ENCODE peak calls at places on chromosome 14, in seven cellular contexts. One of them, this sample, is unnamed.

GRCh38 chr14:35532783-35533356 is 1.1 kb upstream of the INSM2 start:
- DNase-seq in ovary: no peak
- DNase-seq in tibial artery: no peak
- DNase-seq in CD4-positive, alpha-beta T cell: no peak
- DNase-seq in PC-3: no peak
- DNase-seq in left ventricle myocardium inferior: no peak
- DNase-seq in GM12878: no peak
- DNase-seq in this sample: no peak

GRCh38 chr14:22536853-22537338 is 52.1 kb downstream of the DAD1 start:
- DNase-seq in ovary: peak; percentile 67
- DNase-seq in tibial artery: peak; percentile 87
- DNase-seq in CD4-positive, alpha-beta T cell: no peak
- DNase-seq in PC-3: peak; percentile 98
- DNase-seq in left ventricle myocardium inferior: no peak
- DNase-seq in GM12878: peak; percentile 94
- DNase-seq in this sample: peak; percentile 52

GRCh38 chr14:38350102-38350501 is 94.2 kb upstream of the CLEC14A start:
- DNase-seq in ovary: no peak
- DNase-seq in tibial artery: no peak
- DNase-seq in CD4-positive, alpha-beta T cell: no peak
- DNase-seq in PC-3: no peak
- DNase-seq in left ventricle myocardium inferior: no peak
- DNase-seq in GM12878: no peak
- DNase-seq in this sample: no peak

GRCh38 chr14:101181717-101182313 is 278.3 kb upstream of the RTL1 start:
- DNase-seq in ovary: peak; percentile 11
- DNase-seq in tibial artery: no peak
- DNase-seq in CD4-positive, alpha-beta T cell: no peak
- DNase-seq in PC-3: no peak
- DNase-seq in left ventricle myocardium inferior: no peak
- DNase-seq in GM12878: no peak
- DNase-seq in this sample: no peak

GRCh38 chr14:89284368-89285058 is 132.5 kb downstream of the FOXN3 start:
- DNase-seq in ovary: no peak
- DNase-seq in tibial artery: no peak
- DNase-seq in CD4-positive, alpha-beta T cell: no peak
- DNase-seq in PC-3: no peak
- DNase-seq in left ventricle myocardium inferior: no peak
- DNase-seq in GM12878: no peak
- DNase-seq in this sample: no peak

GRCh38 chr14:24078146-24078545 is 6.8 kb downstream of the CPNE6 start:
- DNase-seq in ovary: no peak
- DNase-seq in tibial artery: no peak
- DNase-seq in CD4-positive, alpha-beta T cell: no peak
- DNase-seq in PC-3: no peak
- DNase-seq in left ventricle myocardium inferior: no peak
- DNase-seq in GM12878: no peak
- DNase-seq in this sample: no peak

GRCh38 chr14:49999216-49999761 is 106.4 kb downstream of the ARF6 start:
- DNase-seq in ovary: peak; percentile 47
- DNase-seq in tibial artery: peak; percentile 93
- DNase-seq in CD4-positive, alpha-beta T cell: peak; percentile 41
- DNase-seq in PC-3: peak; percentile 92
- DNase-seq in left ventricle myocardium inferior: peak; percentile 82
- DNase-seq in GM12878: no peak
- DNase-seq in this sample: peak; percentile 44

GRCh38 chr14:24690492-24690891 is 56.5 kb upstream of the GZMB start:
- DNase-seq in ovary: no peak
- DNase-seq in tibial artery: no peak
- DNase-seq in CD4-positive, alpha-beta T cell: no peak
- DNase-seq in PC-3: no peak
- DNase-seq in left ventricle myocardium inferior: no peak
- DNase-seq in GM12878: no peak
- DNase-seq in this sample: no peak

GRCh38 chr14:51248041-51248987 is 8.3 kb downstream of the TMX1 start:
- DNase-seq in ovary: no peak
- DNase-seq in tibial artery: no peak
- DNase-seq in CD4-positive, alpha-beta T cell: no peak
- DNase-seq in PC-3: no peak
- DNase-seq in left ventricle myocardium inferior: no peak
- DNase-seq in GM12878: peak; percentile 40
- DNase-seq in this sample: no peak

DNA sequence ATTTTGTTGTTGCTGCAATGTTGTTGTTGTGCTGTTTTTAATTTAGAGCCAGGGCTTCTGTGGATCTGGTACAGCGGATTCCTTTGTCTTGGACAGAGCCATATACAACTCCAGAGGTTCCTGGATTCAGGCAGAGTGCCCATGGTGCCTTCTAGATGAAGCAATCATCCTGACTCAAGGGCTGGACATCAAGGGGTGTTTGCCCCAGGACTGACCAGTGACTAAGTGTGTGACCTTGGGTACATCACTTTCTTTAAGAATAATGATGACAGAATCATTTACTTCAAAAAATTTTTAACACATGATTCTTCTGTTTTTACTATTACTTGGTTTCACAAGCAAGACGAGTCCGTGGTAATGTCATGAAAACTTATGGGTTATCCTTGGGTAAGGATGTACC is 397.3 kb downstream of the ZFP36L1 start:
- DNase-seq in ovary: peak; percentile 77
- DNase-seq in tibial artery: peak; percentile 61
- DNase-seq in CD4-positive, alpha-beta T cell: no peak
- DNase-seq in PC-3: no peak
- DNase-seq in left ventricle myocardium inferior: no peak
- DNase-seq in GM12878: no peak
- DNase-seq in this sample: no peak
- TF ChIP-seq CTCF in ovary: no peak
- TF ChIP-seq CTCF in tibial artery: no peak
- TF ChIP-seq CTCF in CD4-positive, alpha-beta T cell: no peak
- TF ChIP-seq CTCF in PC-3: no peak
- TF ChIP-seq CTCF in left ventricle myocardium inferior: no peak
- TF ChIP-seq CTCF in GM12878: no peak
- TF ChIP-seq CTCF in this sample: no peak

GRCh38 chr14:103910984-103911383 is 17.3 kb upstream of the TDRD9 start:
- DNase-seq in ovary: no peak
- DNase-seq in tibial artery: no peak
- DNase-seq in CD4-positive, alpha-beta T cell: no peak
- DNase-seq in PC-3: no peak
- DNase-seq in left ventricle myocardium inferior: no peak
- DNase-seq in GM12878: no peak
- DNase-seq in this sample: no peak

GRCh38 chr14:103910262-103910935 is 17.9 kb upstream of the TDRD9 start:
- DNase-seq in ovary: peak; percentile 81
- DNase-seq in tibial artery: peak; percentile 55
- DNase-seq in CD4-positive, alpha-beta T cell: peak; percentile 59
- DNase-seq in PC-3: peak; percentile 96
- DNase-seq in left ventricle myocardium inferior: peak; percentile 78
- DNase-seq in GM12878: peak; percentile 9
- DNase-seq in this sample: peak; percentile 93

GRCh38 chr14:103905861-103906456 is 22.3 kb upstream of the TDRD9 start:
- DNase-seq in ovary: no peak
- DNase-seq in tibial artery: no peak
- DNase-seq in CD4-positive, alpha-beta T cell: peak; percentile 14
- DNase-seq in PC-3: no peak
- DNase-seq in left ventricle myocardium inferior: no peak
- DNase-seq in GM12878: no peak
- DNase-seq in this sample: no peak

GRCh38 chr14:103909531-103910261 is 18.6 kb upstream of the TDRD9 start:
- DNase-seq in ovary: no peak
- DNase-seq in tibial artery: no peak
- DNase-seq in CD4-positive, alpha-beta T cell: no peak
- DNase-seq in PC-3: no peak
- DNase-seq in left ventricle myocardium inferior: no peak
- DNase-seq in GM12878: no peak
- DNase-seq in this sample: no peak

DNA sequence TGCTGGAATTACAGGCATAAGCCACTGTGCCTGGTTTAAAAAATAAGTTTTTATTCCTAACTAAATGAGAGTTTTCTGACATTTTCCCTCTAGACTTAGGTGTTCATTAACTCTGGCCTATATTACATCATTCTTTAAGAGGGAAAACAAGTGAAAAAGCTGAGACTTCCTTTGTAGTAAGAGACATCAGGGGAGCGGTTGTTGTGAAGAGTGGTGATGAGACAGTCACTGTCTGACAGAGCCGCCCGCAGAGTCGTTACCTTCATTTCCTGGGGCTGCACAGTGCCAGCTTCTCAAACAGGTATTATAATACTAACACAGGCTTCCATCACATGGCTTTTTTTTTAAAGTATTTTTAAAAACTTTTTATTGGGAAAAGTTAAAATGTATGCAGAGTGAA is 19.7 kb upstream of the TDRD9 start:
- DNase-seq in ovary: no peak
- DNase-seq in tibial artery: no peak
- DNase-seq in CD4-positive, alpha-beta T cell: peak; percentile 14
- DNase-seq in PC-3: no peak
- DNase-seq in left ventricle myocardium inferior: no peak
- DNase-seq in GM12878: no peak
- DNase-seq in this sample: no peak
- H3K27ac ChIP-seq in ovary: no peak overlapping the region
- H3K27ac ChIP-seq in tibial artery: no peak overlapping the region
- H3K27ac ChIP-seq in CD4-positive, alpha-beta T cell: peak overlapping the region; percentile 69
- H3K27ac ChIP-seq in PC-3: no peak overlapping the region
- H3K27ac ChIP-seq in left ventricle myocardium inferior: no peak overlapping the region
- H3K27ac ChIP-seq in GM12878: no peak overlapping the region
- H3K27ac ChIP-seq in this sample: no peak overlapping the region

DNA sequence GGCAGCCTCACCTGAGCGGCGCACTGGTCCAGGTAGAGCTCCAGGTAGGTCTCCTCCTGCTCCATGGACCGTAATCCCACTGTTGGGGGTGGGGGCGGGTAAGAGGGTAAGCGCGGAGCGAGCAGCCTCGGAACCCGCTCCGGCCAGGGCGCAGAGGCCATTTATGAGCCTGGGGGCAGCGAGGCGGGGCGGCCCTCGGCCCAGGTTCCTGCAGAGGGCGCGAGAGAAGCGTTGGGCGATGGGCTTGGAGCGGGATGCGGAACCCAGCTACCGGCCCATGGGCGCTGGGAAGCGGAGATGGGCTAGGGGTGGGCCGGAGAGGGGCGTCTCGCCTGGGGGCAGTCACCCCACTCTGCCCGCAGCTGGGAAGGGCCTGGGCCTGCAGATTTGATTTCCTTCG is at the start of gene TBPL2:
- DNase-seq in ovary: no peak
- DNase-seq in tibial artery: no peak
- DNase-seq in CD4-positive, alpha-beta T cell: no peak
- DNase-seq in PC-3: no peak
- DNase-seq in left ventricle myocardium inferior: no peak
- DNase-seq in GM12878: no peak
- DNase-seq in this sample: no peak
- TF ChIP-seq CTCF in ovary: no peak
- TF ChIP-seq CTCF in tibial artery: no peak
- TF ChIP-seq CTCF in CD4-positive, alpha-beta T cell: no peak
- TF ChIP-seq CTCF in PC-3: no peak
- TF ChIP-seq CTCF in left ventricle myocardium inferior: peak; percentile 40
- TF ChIP-seq CTCF in GM12878: no peak
- TF ChIP-seq CTCF in this sample: no peak

DNA sequence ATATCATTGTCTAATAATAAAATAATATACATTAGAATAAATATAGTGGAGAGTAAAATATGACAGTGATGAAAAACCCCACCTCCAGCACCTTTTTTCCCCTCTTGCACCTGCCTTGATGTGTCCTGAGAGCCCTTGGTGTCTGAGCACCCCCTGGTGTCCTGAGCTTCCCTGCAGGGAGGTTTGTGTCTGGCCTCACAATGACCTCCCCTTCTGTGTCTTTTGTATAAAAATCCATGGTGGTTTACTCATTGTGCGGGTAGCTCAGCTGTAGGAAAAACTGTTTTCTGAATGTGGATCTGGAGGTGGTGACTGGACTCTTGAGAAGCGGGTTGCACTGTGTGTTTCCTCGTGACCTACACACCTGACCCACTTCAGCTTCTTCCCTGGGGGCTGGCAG is 636.9 kb downstream of the TMEM121 start:
- DNase-seq in ovary: no peak
- DNase-seq in tibial artery: no peak
- DNase-seq in CD4-positive, alpha-beta T cell: no peak
- DNase-seq in PC-3: no peak
- DNase-seq in left ventricle myocardium inferior: no peak
- DNase-seq in GM12878: no peak
- DNase-seq in this sample: no peak
- H3K27ac ChIP-seq in ovary: no peak overlapping the region
- H3K27ac ChIP-seq in tibial artery: no peak overlapping the region
- H3K27ac ChIP-seq in CD4-positive, alpha-beta T cell: no peak overlapping the region
- H3K27ac ChIP-seq in PC-3: no peak overlapping the region
- H3K27ac ChIP-seq in left ventricle myocardium inferior: no peak overlapping the region
- H3K27ac ChIP-seq in GM12878: no peak overlapping the region
- H3K27ac ChIP-seq in this sample: no peak overlapping the region

DNA sequence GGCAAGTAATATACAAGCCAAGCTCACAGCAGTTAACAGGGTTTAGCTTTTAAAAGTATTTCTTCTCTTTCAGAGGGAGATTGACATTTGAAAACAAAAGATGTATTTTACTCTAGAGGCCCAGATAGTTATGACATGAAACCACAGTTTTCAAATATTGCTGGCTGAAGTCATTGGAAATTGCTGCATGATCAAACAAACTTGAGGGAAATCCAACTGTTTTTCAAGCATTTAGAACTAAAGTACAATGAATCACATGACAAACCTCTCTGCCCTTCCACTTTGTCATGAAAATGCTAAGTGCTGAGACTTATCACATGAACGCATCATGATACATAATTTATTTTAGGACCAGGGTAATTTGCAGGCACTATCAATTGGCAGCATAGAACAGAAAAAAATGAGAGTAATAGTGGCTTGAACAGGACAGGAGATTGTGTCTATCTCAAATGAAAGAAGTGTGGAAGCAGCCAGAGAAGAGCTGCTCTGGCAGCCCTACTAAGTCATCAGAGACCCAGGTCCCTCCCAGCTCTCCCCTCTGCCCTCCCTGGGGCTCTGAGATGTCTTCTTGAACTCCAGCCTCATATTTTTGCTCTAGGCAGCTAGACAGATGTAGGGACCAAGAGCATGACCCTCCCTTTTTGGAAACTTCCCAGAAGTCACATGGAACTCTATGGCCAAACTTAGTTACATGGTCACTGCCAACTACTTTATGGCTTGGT is 90.1 kb upstream of the PELI2 start:
- DNase-seq in ovary: no peak
- DNase-seq in tibial artery: no peak
- DNase-seq in CD4-positive, alpha-beta T cell: no peak
- DNase-seq in PC-3: no peak
- DNase-seq in left ventricle myocardium inferior: no peak
- DNase-seq in GM12878: no peak
- DNase-seq in this sample: no peak
- TF ChIP-seq CTCF in ovary: no peak
- TF ChIP-seq CTCF in tibial artery: no peak
- TF ChIP-seq CTCF in CD4-positive, alpha-beta T cell: no peak
- TF ChIP-seq CTCF in PC-3: no peak
- TF ChIP-seq CTCF in left ventricle myocardium inferior: no peak
- TF ChIP-seq CTCF in GM12878: no peak
- TF ChIP-seq CTCF in this sample: no peak